ENCODE peak calls at places on chromosomes 6 and 20, in six cellular contexts. K is T-helper 1 cell, A is SJSA1, P is NCI-H2081, L is GM13977, W is GM04504. T is an unnamed sample.
A peak's percentile ranks its signal among the peaks of the same experiment; 100 is the strongest.

GRCh38 chr6:3634417-3634816 is 117.1 kb downstream of the PXDC1 start:
- DNase-seq in K (no peak), A (no peak), P (no peak), L (no peak), W (no peak), T (no peak)

GRCh38 chr6:167850792-167851191 is 24.1 kb downstream of the AFDN start:
- DNase-seq in K (no peak), A (no peak), P (no peak), L (no peak), W (no peak), T (no peak)

GRCh38 chr20:46073443-46073842 is 16.3 kb downstream of the NCOA5 start:
- DNase-seq in K (no peak), A (no peak), P (no peak), L (no peak), W (no peak), T (no peak)

GRCh38 chr20:1423625-1424106 is 30.8 kb upstream of the FKBP1A start:
- DNase-seq in K (no peak), A (no peak), P (peak; percentile 71), L (no peak), W (no peak), T (no peak)

GRCh38 chr6:154161689-154162088 is 122.6 kb downstream of the OPRM1 start:
- DNase-seq in K (no peak), A (no peak), P (no peak), L (peak; percentile 27), W (no peak), T (no peak)

GRCh38 chr6:36566418-36566905 is 19.2 kb upstream of the STK38 start:
- DNase-seq in K (no peak), A (no peak), P (no peak), L (no peak), W (no peak), T (no peak)

GRCh38 chr20:58634121-58634817 is 16.8 kb upstream of the STX16 start:
- DNase-seq in K (no peak), A (no peak), P (no peak), L (peak; percentile 50), W (no peak), T (no peak)

GRCh38 chr6:29762781-29763214 is 39.6 kb downstream of the HLA-F start:
- DNase-seq in K (no peak), A (no peak), P (no peak), L (no peak), W (no peak), T (no peak)

GRCh38 chr6:104623052-104623690 is 236.5 kb downstream of the HACE1 start:
- DNase-seq in K (no peak), A (peak; percentile 55), P (no peak), L (no peak), W (no peak), T (no peak)

GRCh38 chr6:142361345-142361744 is 59.5 kb downstream of the ADGRG6 start:
- DNase-seq in K (no peak), A (no peak), P (no peak), L (no peak), W (no peak), T (no peak)

GRCh38 chr20:20224806-20225205 is 143.1 kb upstream of the INSM1 start:
- DNase-seq in K (no peak), A (no peak), P (peak; percentile 48), L (no peak), W (no peak), T (no peak)

GRCh38 chr6:44176935-44177509 is 18.4 kb downstream of the CAPN11 start:
- DNase-seq in K (no peak), A (no peak), P (no peak), L (peak; percentile 75), W (no peak), T (no peak)

GRCh38 chr6:35729722-35730121 is 7.1 kb upstream of the ARMC12 start:
- DNase-seq in K (no peak), A (no peak), P (no peak), L (no peak), W (no peak), T (no peak)

GRCh38 chr6:39849764-39850163 is 57.6 kb downstream of the DAAM2 start:
- DNase-seq in K (no peak), A (no peak), P (no peak), L (no peak), W (no peak), T (no peak)

GRCh38 chr20:38870733-38871559 is 55.3 kb upstream of the FAM83D start:
- DNase-seq in K (no peak), A (no peak), P (no peak), L (no peak), W (no peak), T (no peak)

GRCh38 chr20:49979030-49979832 is 3.5 kb upstream of the SNAI1 start:
- DNase-seq in K (peak; percentile 56), A (peak; percentile 65), P (peak; percentile 42), L (peak; percentile 80), W (no peak), T (no peak)

GRCh38 chr6:68200929-68201328 is 434.2 kb upstream of the ADGRB3 start:
- DNase-seq in K (no peak), A (no peak), P (no peak), L (no peak), W (no peak), T (no peak)

GRCh38 chr6:40962241-40962640 is 76.8 kb downstream of the UNC5CL start:
- DNase-seq in K (no peak), A (peak; percentile 88), P (no peak), L (no peak), W (peak; percentile 93), T (peak; percentile 90)

GRCh38 chr6:2875840-2876207 is 27.3 kb downstream of the SERPINB9 start:
- DNase-seq in K (no peak), A (no peak), P (no peak), L (peak; percentile 71), W (no peak), T (no peak)

GRCh38 chr6:90468080-90468479 is 118.8 kb downstream of the MAP3K7 start:
- DNase-seq in K (no peak), A (peak; percentile 17), P (no peak), L (no peak), W (no peak), T (peak; percentile 45)

GRCh38 chr6:150189176-150189575 is 46.3 kb downstream of the PPP1R14C start:
- DNase-seq in K (no peak), A (no peak), P (no peak), L (no peak), W (no peak), T (no peak)

GRCh38 chr20:32509639-32510066 is 75.5 kb downstream of the NOL4L start:
- DNase-seq in K (peak; percentile 51), A (no peak), P (peak; percentile 38), L (no peak), W (no peak), T (no peak)

GRCh38 chr6:108102965-108103364 is 28.4 kb upstream of the OSTM1 start:
- DNase-seq in K (no peak), A (no peak), P (no peak), L (no peak), W (no peak), T (no peak)

GRCh38 chr6:79782775-79783174 is 151.6 kb downstream of the SH3BGRL2 start:
- DNase-seq in K (no peak), A (no peak), P (no peak), L (no peak), W (no peak), T (no peak)

GRCh38 chr6:163427498-163428254 is 13.2 kb downstream of the QKI start:
- DNase-seq in K (no peak), A (peak; percentile 51), P (peak; percentile 11), L (no peak), W (peak; percentile 53), T (no peak)